ENCODE peak calls at places on chromosomes 12 and 14, in eight cellular contexts. O is natural killer cell; P is A549; T is aorta; M is gastrocnemius medialis; B is activated CD8-positive, alpha-beta T cell treated with anti-CD3 and anti-CD28 coated beads for 36 hours; U is left lobe of liver; S is activated T-cell treated with anti-CD3 and anti-CD28 coated beads, Interleukin-2, amount 50 U/mL, for 72 hours. W is an unnamed sample.
A peak's percentile ranks its signal among the peaks of the same experiment; 100 is the strongest.

GRCh38 chr12:15526033-15526432 is 203.7 kb downstream of the PTPRO start:
- ATAC-seq in O (no peak), P (peak; percentile 58), T (no peak), M (no peak), B (peak; percentile 51), U (no peak), S (no peak), W (peak; percentile 96)

GRCh38 chr12:30286345-30286926 is 409.2 kb downstream of the IPO8 start:
- ATAC-seq in O (no peak), P (peak; percentile 55), T (no peak), M (no peak), B (no peak), U (peak; percentile 70), S (no peak), W (peak; percentile 48)

GRCh38 chr14:75361751-75362433 is 65.9 kb upstream of the JDP2 start:
- ATAC-seq in O (no peak), P (no peak), T (peak; percentile 71), M (peak; percentile 37), B (no peak), U (peak; percentile 16), S (no peak), W (no peak)

GRCh38 chr14:65352964-65353530 is 59.5 kb upstream of the FUT8 start:
- ATAC-seq in O (no peak), P (peak; percentile 88), T (no peak), M (peak; percentile 25), B (peak; percentile 83), U (no peak), S (peak; percentile 94), W (peak; percentile 77)

GRCh38 chr12:79945455-79945854 is 10.6 kb upstream of the PPP1R12A start:
- ATAC-seq in O (no peak), P (no peak), T (no peak), M (no peak), B (no peak), U (peak; percentile 55), S (no peak), W (no peak)

GRCh38 chr12:104643093-104643646 is 186.4 kb downstream of the CHST11 start:
- ATAC-seq in O (peak; percentile 15), P (no peak), T (no peak), M (peak; percentile 26), B (no peak), U (no peak), S (no peak), W (no peak)

GRCh38 chr14:32049361-32050103 is 27.6 kb upstream of the ARHGAP5 start:
- ATAC-seq in O (no peak), P (no peak), T (no peak), M (no peak), B (no peak), U (no peak), S (no peak), W (no peak)

GRCh38 chr12:55428844-55429243 is 2.8 kb downstream of the OR6C76 start:
- ATAC-seq in O (no peak), P (no peak), T (no peak), M (no peak), B (no peak), U (no peak), S (no peak), W (no peak)

GRCh38 chr12:95848575-95849388 is 10.0 kb upstream of the SNRPF start:
- ATAC-seq in O (no peak), P (peak; percentile 93), T (no peak), M (no peak), B (no peak), U (peak; percentile 94), S (no peak), W (no peak)

GRCh38 chr14:61147898-61148549 is 133.1 kb downstream of the TMEM30B start:
- ATAC-seq in O (no peak), P (no peak), T (no peak), M (peak; percentile 44), B (no peak), U (no peak), S (no peak), W (no peak)

GRCh38 chr14:34937442-34937841 is 45.4 kb upstream of the SRP54 start:
- ATAC-seq in O (no peak), P (no peak), T (no peak), M (no peak), B (no peak), U (no peak), S (no peak), W (no peak)

GRCh38 chr12:109169676-109170075 is 53.3 kb downstream of the ACACB start:
- ATAC-seq in O (no peak), P (no peak), T (no peak), M (peak; percentile 35), B (no peak), U (peak; percentile 11), S (no peak), W (no peak)

GRCh38 chr14:71094722-71095121 is 187.5 kb downstream of the PCNX1 start:
- ATAC-seq in O (no peak), P (no peak), T (no peak), M (no peak), B (no peak), U (no peak), S (no peak), W (no peak)

GRCh38 chr12:132413931-132414588 is 75.9 kb upstream of the FBRSL1 start:
- ATAC-seq in O (no peak), P (peak; percentile 67), T (no peak), M (no peak), B (peak; percentile 41), U (no peak), S (peak; percentile 45), W (no peak)

GRCh38 chr12:109130755-109131521 is 14.6 kb downstream of the ACACB start:
- ATAC-seq in O (no peak), P (peak; percentile 34), T (peak; percentile 73), M (peak; percentile 47), B (no peak), U (peak; percentile 71), S (no peak), W (no peak)

GRCh38 chr14:104587641-104588040 is 8.1 kb downstream of the C14orf180 start:
- ATAC-seq in O (no peak), P (peak; percentile 20), T (no peak), M (no peak), B (no peak), U (no peak), S (no peak), W (no peak)

GRCh38 chr12:64053117-64053516 is 169.0 kb downstream of the KICS2 start:
- ATAC-seq in O (no peak), P (no peak), T (no peak), M (no peak), B (no peak), U (no peak), S (no peak), W (no peak)

GRCh38 chr12:105451211-105451610 is 120.7 kb downstream of the C12orf75 start:
- ATAC-seq in O (no peak), P (no peak), T (peak; percentile 28), M (peak; percentile 23), B (no peak), U (no peak), S (no peak), W (no peak)